ENCODE peak calls at places on chromosome 13, in six cellular contexts. J, E, W, T, H and R are unnamed samples. For H3K36me3, the result is how much of the 10 kb centered on the place peaks cover.

GRCh38 chr13:40109324-40109958 is 454.0 kb downstream of the COG6 start:
- DNase-seq in J (peak), H (no peak), W (no peak), T (no peak), E (no peak), R (no peak)

GRCh38 chr13:98147521-98147920 is 4.6 kb downstream of the FARP1 start:
- DNase-seq in J (no peak), H (no peak), E (no peak), T (no peak), W (no peak), R (no peak)

GRCh38 chr13:88068975-88069374 is 397.8 kb downstream of the SLITRK5 start:
- DNase-seq in T (no peak), H (no peak), E (no peak), W (no peak), J (no peak), R (peak)

GRCh38 chr13:39411501-39411900 is 191.5 kb downstream of the LHFPL6 start:
- DNase-seq in H (no peak), T (no peak), W (no peak), E (no peak), J (no peak), R (no peak)

GRCh38 chr13:99178636-99179035 is 22.0 kb upstream of the UBAC2 start:
- DNase-seq in E (no peak), T (no peak), H (peak), J (no peak), W (no peak), R (no peak)

GRCh38 chr13:44283598-44283997 is 90.0 kb upstream of the SERP2 start:
- DNase-seq in H (no peak), T (no peak), W (no peak), E (no peak), J (no peak), R (peak)

GRCh38 chr13:108176685-108177274 is 38.6 kb downstream of the LIG4 start:
- DNase-seq in T (no peak), W (peak), H (peak), J (peak), E (no peak), R (no peak)

GRCh38 chr13:100542546-100543156 is 45.9 kb downstream of the GGACT start:
- DNase-seq in T (no peak), J (peak), H (no peak), W (no peak), E (no peak), R (no peak)

GRCh38 chr13:28750187-28751045 is 31.6 kb upstream of the SLC46A3 start:
- DNase-seq in J (no peak), T (no peak), E (no peak), H (no peak), W (no peak), R (no peak)

GRCh38 chr13:75581874-75582640 is 32.5 kb downstream of the UCHL3 start:
- DNase-seq in J (no peak), H (no peak), E (no peak), W (no peak), T (no peak), R (no peak)
- H3K36me3 ChIP-seq in J (under half), H (under half), E (under half), W (under half), T (under half), R (under half)

DNA sequence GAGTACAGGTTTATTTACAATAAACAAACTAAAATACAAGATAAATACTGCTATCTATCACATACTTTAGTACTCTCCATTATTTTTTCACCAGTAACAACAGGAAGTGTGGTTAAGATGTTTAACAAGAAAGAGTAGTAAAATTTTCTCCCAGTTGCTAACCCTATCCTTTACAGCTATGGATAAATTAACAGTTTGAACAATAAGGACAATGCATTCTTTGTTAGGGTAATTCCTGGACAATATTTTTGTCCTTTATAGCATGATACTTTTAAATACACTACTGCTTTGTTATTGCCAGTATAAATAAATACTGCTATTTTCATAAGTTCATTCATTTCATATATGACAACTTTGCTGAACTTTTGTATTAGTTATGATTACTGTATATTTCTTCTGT is 630.2 kb upstream of the ATXN8OS start:
- DNase-seq in H (no peak), T (no peak), E (no peak), J (no peak), W (no peak), R (no peak)
- H3K36me3 ChIP-seq in H (under half), T (under half), E (under half), J (under half), W (under half), R (under half)

GRCh38 chr13:113819731-113820715 is 43.9 kb downstream of the GAS6 start:
- DNase-seq in E (no peak), W (no peak), T (no peak), H (no peak), J (no peak), R (no peak)
- H3K36me3 ChIP-seq in E (under half), W (under half), T (under half), H (under half), J (under half), R (under half)

GRCh38 chr13:113196970-113197737 is 11.3 kb downstream of the PCID2 start:
- DNase-seq in E (no peak), W (no peak), J (no peak), H (no peak), T (no peak), R (no peak)
- H3K36me3 ChIP-seq in E (under half), W (half or more), J (under half), H (under half), T (under half), R (under half)

GRCh38 chr13:95627590-95627989 is 16.9 kb downstream of the DZIP1 start:
- DNase-seq in E (no peak), W (no peak), J (no peak), T (no peak), H (no peak), R (no peak)

GRCh38 chr13:95630593-95630992 is 13.9 kb downstream of the DZIP1 start:
- DNase-seq in H (no peak), W (no peak), T (no peak), J (no peak), E (no peak), R (no peak)

GRCh38 chr13:95629071-95629470 is 15.4 kb downstream of the DZIP1 start:
- DNase-seq in H (no peak), E (no peak), J (no peak), W (no peak), T (no peak), R (no peak)

GRCh38 chr13:95626768-95627167 is 17.7 kb downstream of the DZIP1 start:
- DNase-seq in E (no peak), W (no peak), H (no peak), T (no peak), J (no peak), R (no peak)

DNA sequence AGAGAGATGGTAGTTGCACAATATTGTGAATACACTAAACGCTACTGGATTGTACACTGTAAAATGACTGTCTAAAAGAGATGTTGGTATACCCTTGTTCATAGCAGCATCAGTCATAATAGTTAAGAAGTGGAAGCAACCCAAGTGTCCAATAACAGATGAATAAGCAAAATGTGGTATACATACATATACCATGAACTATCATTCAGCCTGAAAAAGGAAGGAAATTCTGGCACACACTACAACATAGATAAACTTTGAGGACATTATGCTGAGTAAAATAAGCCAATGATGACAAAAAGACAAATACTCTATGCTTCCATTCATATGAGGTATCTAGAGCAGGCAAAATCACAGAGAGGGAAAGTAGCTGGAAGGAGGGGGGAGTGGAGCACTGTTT is 16.0 kb downstream of the DZIP1 start:
- DNase-seq in W (no peak), H (no peak), J (no peak), E (no peak), T (no peak), R (no peak)
- H3K36me3 ChIP-seq in W (under half), H (under half), J (under half), E (under half), T (under half), R (under half)

DNA sequence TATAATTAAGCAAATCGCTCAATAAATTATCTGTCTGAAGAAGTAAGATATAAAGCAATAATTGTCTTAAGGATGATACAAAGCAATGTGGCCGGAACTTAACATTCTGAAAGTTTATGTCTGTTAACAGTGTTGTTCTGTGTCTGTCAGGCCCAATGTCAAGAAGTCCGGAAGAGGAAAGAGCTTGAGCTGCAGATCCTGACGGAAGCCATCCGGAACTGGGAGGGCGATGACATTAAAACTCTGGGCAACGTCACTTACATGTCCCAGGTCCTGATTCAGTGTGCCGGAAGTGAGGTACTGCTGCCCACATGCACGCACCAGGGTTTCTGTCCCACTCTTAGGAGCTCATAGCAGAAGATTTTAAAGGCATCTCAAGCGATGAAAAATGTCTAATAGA is 45.1 kb upstream of the TEX29 start:
- DNase-seq in H (no peak), E (no peak), W (no peak), T (no peak), J (no peak), R (no peak)
- H3K36me3 ChIP-seq in H (under half), E (under half), W (half or more), T (under half), J (under half), R (under half)

GRCh38 chr13:49540552-49540951 is 44.8 kb downstream of the PHF11 start:
- DNase-seq in E (no peak), H (no peak), W (no peak), J (no peak), T (peak), R (no peak)
- H3K36me3 ChIP-seq in E (under half), H (under half), W (half or more), J (under half), T (under half), R (under half)